ENCODE peak calls at places on chromosomes 5 and 9, in four cellular contexts. Y, R, J and Z are unnamed samples.

GRCh38 chr5:177365845-177366527 is 8.3 kb downstream of the RGS14 start:
- DNase-seq in Y (no peak), R (no peak), J (no peak), Z (no peak)

GRCh38 chr9:109925810-109926209 is 145.8 kb downstream of the PALM2AKAP2 start:
- DNase-seq in Y (no peak), R (no peak), J (no peak), Z (no peak)

GRCh38 chr5:132363431-132364112 is 5.9 kb upstream of the SLC22A5 start:
- DNase-seq in Y (no peak), R (peak; percentile 60), J (no peak), Z (peak; percentile 83)

GRCh38 chr5:124263680-124264491 is 482.6 kb downstream of the ZNF608 start:
- DNase-seq in Y (no peak), R (peak; percentile 22), J (no peak), Z (no peak)

GRCh38 chr5:116402235-116402634 is 172.4 kb downstream of the SEMA6A start:
- DNase-seq in Y (no peak), R (no peak), J (no peak), Z (no peak)

GRCh38 chr9:89929721-89930480 is 325.1 kb downstream of the GADD45G start:
- DNase-seq in Y (no peak), R (no peak), J (no peak), Z (no peak)

GRCh38 chr9:14722391-14723035 is at the start of gene CER1:
- DNase-seq in Y (no peak), R (no peak), J (no peak), Z (no peak)

GRCh38 chr5:149902177-149902576 is 42.4 kb downstream of the PDE6A start:
- DNase-seq in Y (no peak), R (no peak), J (no peak), Z (no peak)

GRCh38 chr9:128553695-128554094 is 1.3 kb downstream of the SPTAN1 start:
- DNase-seq in Y (no peak), R (no peak), J (no peak), Z (peak; percentile 88)

GRCh38 chr5:93162201-93162654 is 418.8 kb downstream of the NR2F1-AS1 start:
- DNase-seq in Y (no peak), R (no peak), J (no peak), Z (peak; percentile 59)

GRCh38 chr5:1471997-1472963 is 27.0 kb upstream of the SLC6A3 start:
- DNase-seq in Y (peak; percentile 74), R (no peak), J (no peak), Z (no peak)

GRCh38 chr5:167573274-167574127 is 717.9 kb upstream of the WWC1 start:
- DNase-seq in Y (no peak), R (peak; percentile 57), J (no peak), Z (peak; percentile 31)

GRCh38 chr5:11905209-11905608 is 963 bp upstream of the CTNND2 start:
- DNase-seq in Y (no peak), R (no peak), J (no peak), Z (no peak)

GRCh38 chr9:36204906-36205547 is 14.3 kb downstream of the CLTA start:
- DNase-seq in Y (no peak), R (no peak), J (no peak), Z (no peak)

GRCh38 chr5:94807985-94808384 is 189.5 kb downstream of the SLF1 start:
- DNase-seq in Y (no peak), R (no peak), J (no peak), Z (no peak)

GRCh38 chr5:4576161-4576748 is 563.9 kb upstream of the ADAMTS16 start:
- DNase-seq in Y (no peak), R (no peak), J (no peak), Z (no peak)

GRCh38 chr5:134070648-134070978 is 43.9 kb upstream of the TCF7 start:
- DNase-seq in Y (no peak), R (no peak), J (no peak), Z (peak; percentile 34)

GRCh38 chr5:61768692-61769281 is 436.7 kb downstream of the ZSWIM6 start:
- DNase-seq in Y (no peak), R (peak; percentile 22), J (no peak), Z (peak; percentile 25)

GRCh38 chr9:72592501-72593403 is 71.3 kb downstream of the TMC1 start:
- DNase-seq in Y (no peak), R (no peak), J (no peak), Z (peak; percentile 78)

GRCh38 chr5:140565780-140566095 is 1.1 kb downstream of the SLC35A4 start:
- DNase-seq in Y (no peak), R (peak; percentile 20), J (no peak), Z (peak; percentile 57)

GRCh38 chr5:140563554-140563953 is 844 bp downstream of the APBB3 start:
- DNase-seq in Y (no peak), R (peak; percentile 21), J (no peak), Z (no peak)

GRCh38 chr5:140565024-140565779 is 574 bp downstream of the SLC35A4 start:
- DNase-seq in Y (no peak), R (no peak), J (no peak), Z (peak; percentile 27)

GRCh38 chr5:140566665-140567064 is 2.0 kb downstream of the SLC35A4 start:
- DNase-seq in Y (no peak), R (no peak), J (no peak), Z (no peak)

DNA sequence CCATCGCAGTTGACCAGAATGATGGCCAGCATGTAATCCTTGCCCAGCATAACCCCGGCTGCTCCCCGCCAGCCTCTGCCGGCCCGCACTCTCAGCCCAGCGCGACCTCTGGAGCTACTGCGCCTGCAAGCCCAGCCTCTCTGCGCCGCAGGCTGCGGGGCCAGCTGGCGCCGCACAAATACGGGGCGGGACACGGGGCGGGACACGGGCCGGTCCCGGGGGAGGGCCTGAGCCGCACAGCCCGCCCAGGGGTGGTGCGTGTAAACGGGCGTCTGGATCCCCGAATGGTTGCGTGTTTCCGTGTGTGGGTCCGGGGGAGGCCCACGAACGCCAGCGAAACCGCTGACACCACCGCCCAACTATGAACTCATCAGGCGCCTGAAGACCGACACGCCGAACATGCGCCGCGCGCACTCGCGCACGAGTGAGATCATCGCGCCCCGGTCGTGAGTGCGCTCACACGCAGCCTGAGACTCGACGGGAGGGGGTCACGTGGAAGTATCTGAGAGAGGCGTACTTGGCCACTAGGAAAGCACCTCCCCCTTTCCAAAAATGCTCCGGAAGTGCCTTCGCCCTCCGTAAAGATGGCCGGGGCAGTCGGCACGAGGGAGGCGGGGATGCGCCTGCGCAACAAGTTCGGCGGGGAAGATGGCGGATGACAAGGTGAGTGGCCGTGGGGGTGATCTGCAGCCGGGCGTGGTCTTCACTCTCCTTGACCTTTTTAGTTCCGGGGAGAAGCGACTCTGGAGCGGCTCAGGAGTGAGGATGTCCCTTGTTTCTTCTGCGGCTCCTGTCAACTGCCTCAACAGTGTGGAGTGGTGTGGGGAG is at the start of the genes APBB3 and SLC35A4:
- DNase-seq in Y (peak; percentile 98), R (peak; percentile 97), J (peak; percentile 97), Z (peak; percentile 99)
- H3K4me3 ChIP-seq in Y (peak within 1 kb of the TSS; percentile 64), R (peak within 1 kb of the TSS; percentile 53), J (peak within 1 kb of the TSS; percentile 75), Z (peak within 1 kb of the TSS; percentile 97)

GRCh38 chr5:146796911-146797310 is 81.6 kb downstream of the PPP2R2B start:
- DNase-seq in Y (no peak), R (no peak), J (no peak), Z (no peak)
- H3K4me3 ChIP-seq in Y (no peak overlapping the region), R (no peak overlapping the region), J (no peak overlapping the region), Z (no peak overlapping the region)

DNA sequence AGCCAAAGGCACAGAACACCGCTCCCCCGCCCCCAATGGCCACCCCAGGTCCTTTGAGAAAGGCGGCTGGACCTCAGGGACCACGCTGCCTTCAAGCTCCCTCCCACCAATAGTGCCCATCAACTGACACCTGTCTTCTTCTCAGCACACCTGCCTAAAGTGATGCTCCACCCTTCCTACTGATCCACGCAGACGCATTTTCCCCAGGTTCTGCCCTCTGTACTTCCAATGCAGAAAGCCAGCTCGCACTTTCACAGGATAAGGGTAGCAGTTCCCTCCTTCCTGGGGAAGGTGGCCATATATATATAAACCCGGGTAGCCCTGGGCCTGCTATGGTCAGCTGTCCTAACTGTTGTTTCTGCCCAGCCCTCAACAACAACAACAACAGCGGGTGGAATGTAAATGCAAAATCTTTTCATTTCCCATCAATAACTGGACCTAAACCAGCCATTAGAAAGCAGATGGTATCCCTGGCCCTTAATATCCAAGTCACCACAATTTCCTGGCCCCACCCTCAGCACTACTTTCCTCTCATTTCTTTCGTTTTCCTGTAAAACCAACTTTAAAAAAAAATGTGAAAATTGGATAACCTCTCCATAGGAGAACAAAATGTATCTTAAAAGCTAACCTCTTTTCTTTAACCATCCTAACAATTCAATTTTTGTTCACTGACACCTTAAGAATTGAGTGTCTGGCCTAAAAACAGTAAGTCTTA is 1.7 kb downstream of the GOLM1 start:
- DNase-seq in Y (no peak), R (no peak), J (no peak), Z (no peak)
- H3K4me3 ChIP-seq in Y (no peak overlapping the region), R (no peak overlapping the region), J (no peak overlapping the region), Z (peak overlapping the region; percentile 80)

DNA sequence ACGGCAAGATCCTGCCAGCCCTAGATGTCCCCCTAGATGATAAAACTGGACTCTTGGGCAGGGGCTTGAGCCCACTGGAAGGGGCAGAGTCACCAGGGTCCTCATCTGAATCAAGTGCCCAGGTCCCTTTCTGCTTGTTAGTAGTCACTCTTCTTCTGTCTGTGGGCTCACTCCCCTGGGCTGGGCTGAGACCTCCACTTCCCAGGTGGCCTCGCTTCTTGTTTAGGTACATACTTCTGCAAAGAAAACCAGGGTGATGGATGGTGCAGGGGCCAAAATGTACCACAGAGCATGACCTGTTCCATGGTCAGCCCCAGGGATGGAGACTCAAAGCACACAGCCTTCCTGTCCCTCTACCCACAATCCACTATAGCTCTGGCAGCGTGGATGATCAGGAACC is 845 bp upstream of the SLC46A2 start:
- DNase-seq in Y (no peak), R (no peak), J (no peak), Z (no peak)
- H3K4me3 ChIP-seq in Y (no peak overlapping the region), R (no peak overlapping the region), J (no peak overlapping the region), Z (no peak overlapping the region)

GRCh38 chr9:132877447-132877817 is 652 bp downstream of the AK8 start:
- DNase-seq in Y (no peak), R (no peak), J (no peak), Z (no peak)
- H3K4me3 ChIP-seq in Y (no peak overlapping the region), R (peak overlapping the region; percentile 94), J (peak overlapping the region; percentile 91), Z (peak overlapping the region; percentile 99)

GRCh38 chr5:44389410-44389879 is at the start of gene FGF10:
- DNase-seq in Y (peak; percentile 80), R (peak; percentile 7), J (no peak), Z (no peak)
- H3K4me3 ChIP-seq in Y (peak within 1 kb of the TSS; percentile 64), R (peak within 1 kb of the TSS; percentile 35), J (peak within 1 kb of the TSS; percentile 54), Z (peak within 1 kb of the TSS; percentile 46)

GRCh38 chr5:6715271-6715670 is 2.0 kb downstream of the TENT4A start:
- DNase-seq in Y (no peak), R (no peak), J (peak; percentile 13), Z (no peak)
- H3K4me3 ChIP-seq in Y (peak overlapping the region; percentile 98), R (peak overlapping the region; percentile 59), J (peak overlapping the region; percentile 82), Z (peak overlapping the region; percentile 77)

DNA sequence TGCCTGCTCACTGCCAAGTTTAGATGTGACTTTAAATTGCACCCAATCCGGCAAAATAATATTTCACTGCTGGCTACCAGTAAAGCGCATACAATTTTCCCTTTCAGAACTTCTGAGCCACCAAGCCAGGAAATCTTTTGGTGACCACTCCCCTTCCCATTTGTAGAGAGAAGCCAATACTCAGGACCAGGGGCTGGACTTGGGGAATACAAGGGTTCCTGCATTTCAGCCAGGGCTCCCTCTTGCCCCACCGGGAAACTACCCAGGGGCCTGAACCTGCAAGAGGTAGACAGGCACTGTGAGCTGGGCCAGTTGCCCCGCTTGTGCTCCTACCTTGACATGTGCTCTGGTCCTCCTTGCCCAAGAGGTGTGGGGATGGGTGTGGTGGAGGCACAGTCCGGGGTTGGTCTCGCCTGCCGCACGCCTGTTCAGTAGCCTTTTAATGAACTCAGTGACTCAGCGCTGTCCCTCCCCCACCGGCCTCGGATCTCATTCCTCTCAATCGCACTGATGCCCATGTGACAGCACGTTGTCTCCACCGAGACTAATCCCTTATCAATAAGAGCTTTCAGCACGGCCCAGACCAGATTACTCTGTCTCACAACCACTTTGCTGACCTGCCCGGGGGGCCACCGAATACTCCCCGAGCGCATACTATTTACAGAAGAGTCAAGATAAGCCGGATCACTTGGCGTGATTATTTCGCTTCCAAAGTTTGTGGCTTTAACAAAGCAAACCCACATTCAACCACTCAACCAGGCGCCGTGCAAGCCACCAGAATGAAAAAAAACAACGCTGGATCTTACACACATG is 226.5 kb downstream of the DCP2 start:
- DNase-seq in Y (no peak), R (peak; percentile 80), J (peak; percentile 23), Z (peak; percentile 73)
- H3K4me3 ChIP-seq in Y (no peak overlapping the region), R (peak overlapping the region; percentile 2), J (no peak overlapping the region), Z (peak overlapping the region; percentile 11)